ENCODE peak calls at places on chromosomes 12 and 14, in nine cellular contexts. Q is PC-3, S is fibroblast of lung, I is mammary epithelial cell, D is neural progenitor cell, Z is K562, E is endothelial cell of umbilical vein, F is HCT116, P is Karpas-422. K is an unnamed sample.

GRCh38 chr12:74890237-74890599 is 319.4 kb downstream of the KCNC2 start:
- DNase-seq in Q (peak), S (peak), I (peak), D (no peak), Z (no peak), E (peak), F (peak), P (no peak), K (peak)

GRCh38 chr14:59161571-59162175 is 26.8 kb upstream of the DAAM1 start:
- DNase-seq in Q (peak), S (peak), I (peak), D (peak), Z (peak), E (peak), F (peak), P (no peak), K (peak)

GRCh38 chr12:117009759-117010158 is 89.5 kb downstream of the TESC start:
- DNase-seq in Q (no peak), S (no peak), I (no peak), D (peak), Z (no peak), E (no peak), F (no peak), P (no peak), K (no peak)

GRCh38 chr12:91778091-91778819 is 367.4 kb downstream of the BTG1 start:
- DNase-seq in Q (no peak), S (peak), I (no peak), D (no peak), Z (no peak), E (peak), F (peak), P (no peak), K (peak)

GRCh38 chr14:75010472-75010871 is 7.8 kb downstream of the EIF2B2 start:
- DNase-seq in Q (no peak), S (peak), I (no peak), D (no peak), Z (no peak), E (no peak), F (no peak), P (no peak), K (no peak)

GRCh38 chr12:108572166-108572790 is 9.9 kb downstream of the ISCU start:
- DNase-seq in Q (peak), S (no peak), I (no peak), D (no peak), Z (no peak), E (no peak), F (no peak), P (no peak), K (peak)

GRCh38 chr12:78167510-78167909 is 336.8 kb downstream of the NAV3 start:
- DNase-seq in Q (peak), S (no peak), I (no peak), D (no peak), Z (no peak), E (no peak), F (no peak), P (no peak), K (no peak)

GRCh38 chr12:12182926-12183325 is 83.9 kb downstream of the LRP6 start:
- DNase-seq in Q (peak), S (peak), I (peak), D (no peak), Z (no peak), E (peak), F (no peak), P (no peak), K (peak)

GRCh38 chr14:70086685-70087379 is 101.9 kb downstream of the SLC8A3 start:
- DNase-seq in Q (peak), S (peak), I (peak), D (peak), Z (peak), E (peak), F (peak), P (peak), K (peak)

GRCh38 chr14:69814397-69814796 is 17.4 kb upstream of the SLC10A1 start:
- DNase-seq in Q (no peak), S (no peak), I (no peak), D (no peak), Z (no peak), E (no peak), F (no peak), P (no peak), K (no peak)

GRCh38 chr12:93776581-93777018 is 99.4 kb downstream of the CRADD start:
- DNase-seq in Q (no peak), S (peak), I (peak), D (no peak), Z (no peak), E (no peak), F (no peak), P (no peak), K (peak)

GRCh38 chr14:101711041-101711861 is 50.3 kb upstream of the PPP2R5C start:
- DNase-seq in Q (no peak), S (no peak), I (no peak), D (no peak), Z (peak), E (no peak), F (no peak), P (no peak), K (no peak)

GRCh38 chr12:92466391-92467305 is 236.1 kb upstream of the PLEKHG7 start:
- DNase-seq in Q (no peak), S (peak), I (no peak), D (peak), Z (no peak), E (no peak), F (no peak), P (no peak), K (peak)

GRCh38 chr12:31234053-31234835 is 91.7 kb downstream of the SINHCAF start:
- DNase-seq in Q (no peak), S (no peak), I (peak), D (no peak), Z (no peak), E (no peak), F (no peak), P (no peak), K (no peak)

GRCh38 chr12:100128509-100128908 is 14.2 kb downstream of the BLTP3B start:
- DNase-seq in Q (peak), S (peak), I (peak), D (peak), Z (no peak), E (peak), F (no peak), P (no peak), K (peak)

GRCh38 chr14:32574269-32574668 is 245.2 kb downstream of the AKAP6 start:
- DNase-seq in Q (no peak), S (no peak), I (no peak), D (no peak), Z (no peak), E (no peak), F (no peak), P (no peak), K (no peak)

GRCh38 chr14:87852107-87852506 is 140.9 kb downstream of the GALC start:
- DNase-seq in Q (no peak), S (no peak), I (no peak), D (no peak), Z (no peak), E (no peak), F (no peak), P (no peak), K (no peak)

GRCh38 chr12:6285532-6286306 is 24.8 kb upstream of the PLEKHG6 start:
- DNase-seq in Q (peak), S (peak), I (peak), D (no peak), Z (no peak), E (no peak), F (no peak), P (no peak), K (no peak)

GRCh38 chr14:58954052-58954451 is 234.4 kb upstream of the DAAM1 start:
- DNase-seq in Q (no peak), S (no peak), I (no peak), D (no peak), Z (no peak), E (no peak), F (no peak), P (no peak), K (no peak)

GRCh38 chr14:67420102-67420739 is 8.3 kb upstream of the PLEK2 start:
- DNase-seq in Q (peak), S (no peak), I (peak), D (peak), Z (peak), E (no peak), F (no peak), P (peak), K (no peak)

GRCh38 chr14:53218161-53218560 is 65.0 kb upstream of the DDHD1 start:
- DNase-seq in Q (no peak), S (no peak), I (no peak), D (no peak), Z (no peak), E (no peak), F (no peak), P (no peak), K (no peak)

GRCh38 chr14:53217283-53217994 is 64.3 kb upstream of the DDHD1 start:
- DNase-seq in Q (peak), S (peak), I (peak), D (peak), Z (peak), E (peak), F (peak), P (peak), K (peak)

GRCh38 chr14:53209370-53209769 is 56.2 kb upstream of the DDHD1 start:
- DNase-seq in Q (no peak), S (peak), I (no peak), D (no peak), Z (no peak), E (peak), F (no peak), P (no peak), K (no peak)

GRCh38 chr14:53215101-53215500 is 62.0 kb upstream of the DDHD1 start:
- DNase-seq in Q (no peak), S (no peak), I (no peak), D (no peak), Z (no peak), E (no peak), F (no peak), P (no peak), K (no peak)

DNA sequence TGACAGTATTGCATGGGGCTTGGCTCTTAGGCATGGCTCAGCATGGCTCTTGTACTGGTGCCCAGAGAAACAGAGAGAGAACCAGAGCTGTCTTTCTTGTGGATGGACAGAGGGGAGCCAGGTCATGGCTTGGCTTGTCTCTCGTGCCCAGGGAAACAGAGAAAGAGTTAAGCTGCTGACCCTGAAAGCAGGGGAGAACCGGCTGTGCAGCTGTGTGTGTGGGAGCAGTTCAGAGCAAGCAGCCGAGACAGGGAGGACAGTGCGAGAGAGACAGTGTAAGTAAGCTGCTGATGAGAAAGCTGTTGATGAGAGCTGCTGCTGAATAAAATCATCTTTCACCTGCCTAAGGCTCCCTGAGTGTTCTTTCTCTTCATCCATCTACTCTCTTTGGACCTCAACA is 61.3 kb upstream of the DDHD1 start:
- DNase-seq in Q (no peak), S (no peak), I (no peak), D (peak), Z (no peak), E (no peak), F (no peak), P (no peak), K (no peak)
- H2AFZ ChIP-seq in Q (no peak), S (no peak), I (no peak), D (no peak), Z (no peak), E (no peak), F (no peak), P (no peak), K (no peak)

DNA sequence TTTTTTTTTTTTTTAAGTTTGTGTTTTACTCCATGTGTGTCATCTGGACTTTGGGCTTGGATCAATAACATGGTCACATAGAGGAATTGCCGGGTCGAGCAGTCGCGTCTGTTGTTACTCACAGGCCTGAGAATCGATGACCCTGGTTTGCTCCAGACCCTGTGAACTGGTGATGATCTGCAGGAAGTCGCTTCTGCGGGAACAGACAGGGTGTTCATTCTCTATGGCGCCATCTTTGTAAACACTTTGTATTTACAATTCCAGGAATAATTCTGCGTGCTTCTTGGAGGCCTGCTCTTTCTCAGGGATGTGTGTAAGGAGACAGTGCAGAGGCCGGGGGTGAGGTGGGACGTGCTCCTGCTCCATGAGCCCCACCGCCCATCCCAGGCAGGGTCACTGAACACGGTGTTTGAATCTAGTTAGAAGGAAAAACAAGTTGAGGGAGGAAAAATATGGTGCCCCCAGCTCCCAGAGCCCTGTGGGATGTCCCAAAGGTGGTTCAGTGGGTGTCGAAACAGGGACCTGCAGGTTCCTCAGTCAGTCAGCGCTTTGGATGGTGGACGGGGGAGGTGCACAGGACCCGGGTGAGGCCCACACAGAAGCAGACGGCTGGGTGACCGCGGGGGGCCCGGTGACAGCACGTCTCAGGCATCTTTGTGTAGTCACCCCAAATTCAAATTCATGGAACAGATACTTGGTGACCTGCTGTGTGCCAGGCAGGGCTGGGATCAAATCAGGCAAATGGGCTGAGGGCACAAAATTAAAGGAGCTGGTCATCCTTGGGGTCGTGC is 58.8 kb downstream of the ADGRD1 start:
- DNase-seq in Q (no peak), S (no peak), I (no peak), D (no peak), Z (no peak), E (no peak), F (no peak), P (no peak), K (no peak)
- H3K9ac ChIP-seq in Q (no peak), S (no peak), I (no peak), D (no peak), Z (no peak), E (no peak), F (no peak), P (no peak), K (no peak)

DNA sequence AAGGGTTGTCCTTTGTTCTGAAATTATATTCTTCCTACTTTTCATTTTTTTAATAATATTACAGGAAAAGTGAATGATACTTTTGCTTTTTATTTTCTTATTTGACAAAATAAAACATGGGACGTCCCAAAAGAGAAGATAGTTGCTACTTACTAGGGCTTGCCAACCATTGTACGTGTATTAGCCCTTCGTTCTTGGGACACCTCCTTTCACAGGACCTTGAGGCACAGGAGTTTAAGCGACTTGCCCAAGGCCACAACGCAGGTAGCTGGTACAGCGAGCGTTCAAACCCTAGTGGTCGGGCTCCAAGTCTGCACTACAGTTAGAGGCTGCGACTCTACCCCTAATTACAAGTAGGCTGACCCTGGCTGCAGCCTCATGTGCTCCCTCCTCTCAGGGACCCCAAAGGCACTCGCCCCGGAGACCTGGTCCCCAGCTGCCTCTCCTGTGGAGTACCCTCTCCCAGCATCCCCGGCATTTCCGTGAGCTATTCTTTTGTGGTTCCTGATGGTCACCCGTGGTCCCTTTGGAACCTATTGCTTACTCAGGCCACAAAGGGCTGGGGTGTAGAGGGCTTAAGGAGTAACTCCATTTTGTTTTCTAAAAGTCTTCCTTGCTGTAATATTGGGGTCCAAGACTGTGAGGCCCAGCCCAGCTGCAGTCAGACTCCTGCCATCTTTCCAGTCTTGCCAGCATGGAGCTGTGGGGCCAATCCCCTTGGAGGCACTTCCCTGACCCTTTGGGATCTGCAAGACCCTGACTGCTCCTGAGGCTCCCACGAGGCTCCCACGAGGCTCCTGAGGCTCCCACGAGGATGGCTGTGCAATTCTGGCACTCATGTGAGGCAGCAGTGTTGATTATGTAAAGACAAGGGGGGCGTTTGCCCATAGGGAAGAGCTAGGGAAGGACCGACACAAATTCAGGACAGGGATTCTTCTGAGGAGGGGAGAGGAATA is 49.7 kb downstream of the IQSEC3 start:
- DNase-seq in Q (no peak), S (no peak), I (no peak), D (no peak), Z (no peak), E (no peak), F (no peak), P (no peak), K (no peak)
- H2AFZ ChIP-seq in Q (no peak), S (no peak), I (no peak), D (no peak), Z (no peak), E (no peak), F (no peak), P (no peak), K (no peak)

GRCh38 chr12:110590059-110590458 is 6.9 kb upstream of the PPTC7 start:
- DNase-seq in Q (no peak), S (no peak), I (no peak), D (no peak), Z (no peak), E (no peak), F (no peak), P (no peak), K (no peak)

GRCh38 chr12:110592078-110592477 is 9.0 kb upstream of the PPTC7 start:
- DNase-seq in Q (no peak), S (no peak), I (no peak), D (no peak), Z (no peak), E (no peak), F (no peak), P (no peak), K (no peak)

GRCh38 chr12:110590806-110591326 is 7.7 kb upstream of the PPTC7 start:
- DNase-seq in Q (no peak), S (peak), I (no peak), D (no peak), Z (no peak), E (no peak), F (no peak), P (peak), K (no peak)

GRCh38 chr12:110591508-110592051 is 8.5 kb upstream of the PPTC7 start:
- DNase-seq in Q (no peak), S (no peak), I (no peak), D (no peak), Z (no peak), E (no peak), F (no peak), P (no peak), K (no peak)
- H3K9ac ChIP-seq in Q (no peak), S (no peak), I (no peak), D (no peak), Z (no peak), E (no peak), F (no peak), P (peak), K (no peak)

GRCh38 chr12:95593266-95593871 is 42.1 kb upstream of the USP44 start:
- DNase-seq in Q (no peak), S (no peak), I (no peak), D (no peak), Z (no peak), E (no peak), F (no peak), P (no peak), K (no peak)
- H2AFZ ChIP-seq in Q (no peak), S (peak), I (no peak), D (no peak), Z (no peak), E (no peak), F (no peak), P (no peak), K (no peak)

DNA sequence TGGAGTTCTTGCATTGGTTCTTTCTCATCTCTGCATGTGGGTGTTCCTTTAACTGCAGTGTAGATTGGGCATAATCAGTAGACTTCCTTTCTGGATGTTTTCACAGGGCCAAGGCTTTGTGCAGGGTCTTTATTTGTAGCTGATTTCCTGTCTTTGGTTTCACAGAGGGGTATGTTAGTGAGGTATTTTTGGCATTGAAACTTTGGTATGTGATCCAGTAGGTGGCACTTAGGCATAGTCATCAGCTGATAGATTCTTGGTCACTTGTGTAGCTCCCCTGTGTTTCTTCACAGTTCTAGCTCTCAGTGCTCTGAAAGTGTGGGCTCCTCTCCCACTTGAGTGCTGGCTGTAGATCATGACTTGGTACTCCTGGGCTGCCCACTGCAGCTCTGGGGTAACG is 52.7 kb upstream of the LMO3 start:
- DNase-seq in Q (no peak), S (no peak), I (no peak), D (no peak), Z (no peak), E (no peak), F (no peak), P (no peak), K (no peak)
- H3K9ac ChIP-seq in Q (no peak), S (no peak), I (no peak), D (no peak), Z (no peak), E (no peak), F (no peak), P (no peak), K (no peak)

K was measured in astrocyte.